ENCODE peak calls at places on chromosomes 11 and 22, in nine cellular contexts. One of them, this sample, is unnamed.

GRCh38 chr22:22666307-22667091 is 22.1 kb downstream of the GGTLC2 start:
- DNase-seq in tibial nerve: no peak
- DNase-seq in caudate nucleus: no peak
- DNase-seq in substantia nigra: no peak
- DNase-seq in RWPE1: no peak
- DNase-seq in A549: peak
- DNase-seq in PC-9: no peak
- DNase-seq in WERI-Rb-1: peak
- DNase-seq in OCI-LY7: peak
- DNase-seq in this sample: no peak

GRCh38 chr11:119081682-119082081 is 3.0 kb upstream of the HMBS start:
- DNase-seq in caudate nucleus: peak
- DNase-seq in PC-9: peak
- DNase-seq in substantia nigra: peak
- DNase-seq in RWPE1: no peak
- DNase-seq in OCI-LY7: no peak
- DNase-seq in WERI-Rb-1: no peak
- DNase-seq in A549: no peak
- DNase-seq in tibial nerve: no peak
- DNase-seq in this sample: no peak

GRCh38 chr11:124207102-124207792 is 24.1 kb downstream of the OR10D3 start:
- DNase-seq in A549: no peak
- DNase-seq in substantia nigra: no peak
- DNase-seq in caudate nucleus: no peak
- DNase-seq in WERI-Rb-1: no peak
- DNase-seq in PC-9: no peak
- DNase-seq in RWPE1: no peak
- DNase-seq in OCI-LY7: no peak
- DNase-seq in tibial nerve: no peak
- DNase-seq in this sample: no peak

GRCh38 chr22:41523464-41524221 is 20.6 kb downstream of the POLR3H start:
- DNase-seq in caudate nucleus: no peak
- DNase-seq in PC-9: no peak
- DNase-seq in substantia nigra: no peak
- DNase-seq in WERI-Rb-1: peak
- DNase-seq in RWPE1: no peak
- DNase-seq in OCI-LY7: no peak
- DNase-seq in A549: no peak
- DNase-seq in tibial nerve: no peak
- DNase-seq in this sample: no peak

GRCh38 chr11:11836676-11837231 is 5.0 kb upstream of the USP47 start:
- DNase-seq in WERI-Rb-1: no peak
- DNase-seq in RWPE1: no peak
- DNase-seq in caudate nucleus: no peak
- DNase-seq in tibial nerve: no peak
- DNase-seq in OCI-LY7: no peak
- DNase-seq in substantia nigra: no peak
- DNase-seq in A549: no peak
- DNase-seq in PC-9: no peak
- DNase-seq in this sample: no peak

GRCh38 chr11:105878510-105878909 is 143.5 kb downstream of the MSANTD4 start:
- DNase-seq in OCI-LY7: no peak
- DNase-seq in tibial nerve: no peak
- DNase-seq in substantia nigra: no peak
- DNase-seq in RWPE1: no peak
- DNase-seq in WERI-Rb-1: no peak
- DNase-seq in A549: no peak
- DNase-seq in PC-9: no peak
- DNase-seq in caudate nucleus: no peak
- DNase-seq in this sample: no peak

GRCh38 chr11:75499423-75500305 is 26.1 kb downstream of the GDPD5 start:
- DNase-seq in tibial nerve: peak
- DNase-seq in A549: peak
- DNase-seq in substantia nigra: no peak
- DNase-seq in RWPE1: peak
- DNase-seq in WERI-Rb-1: no peak
- DNase-seq in caudate nucleus: no peak
- DNase-seq in PC-9: peak
- DNase-seq in OCI-LY7: no peak
- DNase-seq in this sample: no peak

GRCh38 chr11:119450590-119450989 is 27.6 kb upstream of the THY1 start:
- DNase-seq in tibial nerve: no peak
- DNase-seq in RWPE1: no peak
- DNase-seq in substantia nigra: no peak
- DNase-seq in A549: no peak
- DNase-seq in caudate nucleus: no peak
- DNase-seq in WERI-Rb-1: no peak
- DNase-seq in PC-9: no peak
- DNase-seq in OCI-LY7: no peak
- DNase-seq in this sample: no peak

GRCh38 chr11:72676874-72677341 is 2.7 kb upstream of the PDE2A start:
- DNase-seq in caudate nucleus: no peak
- DNase-seq in OCI-LY7: peak
- DNase-seq in PC-9: no peak
- DNase-seq in RWPE1: peak
- DNase-seq in WERI-Rb-1: no peak
- DNase-seq in tibial nerve: peak
- DNase-seq in substantia nigra: no peak
- DNase-seq in A549: peak
- DNase-seq in this sample: no peak

GRCh38 chr22:19784396-19785175 is 24.0 kb downstream of the TBX1 start:
- DNase-seq in caudate nucleus: no peak
- DNase-seq in A549: no peak
- DNase-seq in tibial nerve: no peak
- DNase-seq in RWPE1: no peak
- DNase-seq in PC-9: no peak
- DNase-seq in OCI-LY7: no peak
- DNase-seq in substantia nigra: no peak
- DNase-seq in WERI-Rb-1: no peak
- DNase-seq in this sample: no peak

GRCh38 chr11:117517097-117517496 is 189.4 kb downstream of the CEP164 start:
- DNase-seq in PC-9: no peak
- DNase-seq in A549: no peak
- DNase-seq in WERI-Rb-1: no peak
- DNase-seq in tibial nerve: no peak
- DNase-seq in OCI-LY7: no peak
- DNase-seq in RWPE1: no peak
- DNase-seq in substantia nigra: no peak
- DNase-seq in caudate nucleus: no peak
- DNase-seq in this sample: no peak

GRCh38 chr22:48553119-48553518 is 1274.6 kb downstream of the BRD1 start:
- DNase-seq in tibial nerve: no peak
- DNase-seq in substantia nigra: no peak
- DNase-seq in OCI-LY7: no peak
- DNase-seq in PC-9: no peak
- DNase-seq in caudate nucleus: no peak
- DNase-seq in A549: no peak
- DNase-seq in RWPE1: no peak
- DNase-seq in WERI-Rb-1: no peak
- DNase-seq in this sample: no peak

GRCh38 chr22:26367402-26368245 is 61.4 kb upstream of the ASPHD2 start:
- DNase-seq in WERI-Rb-1: peak
- DNase-seq in OCI-LY7: peak
- DNase-seq in tibial nerve: no peak
- DNase-seq in RWPE1: peak
- DNase-seq in A549: peak
- DNase-seq in caudate nucleus: no peak
- DNase-seq in substantia nigra: no peak
- DNase-seq in PC-9: peak
- DNase-seq in this sample: no peak

GRCh38 chr11:123438191-123438627 is 8.1 kb downstream of the GRAMD1B start:
- DNase-seq in OCI-LY7: no peak
- DNase-seq in PC-9: peak
- DNase-seq in A549: no peak
- DNase-seq in substantia nigra: no peak
- DNase-seq in RWPE1: no peak
- DNase-seq in tibial nerve: no peak
- DNase-seq in WERI-Rb-1: peak
- DNase-seq in caudate nucleus: no peak
- DNase-seq in this sample: no peak

DNA sequence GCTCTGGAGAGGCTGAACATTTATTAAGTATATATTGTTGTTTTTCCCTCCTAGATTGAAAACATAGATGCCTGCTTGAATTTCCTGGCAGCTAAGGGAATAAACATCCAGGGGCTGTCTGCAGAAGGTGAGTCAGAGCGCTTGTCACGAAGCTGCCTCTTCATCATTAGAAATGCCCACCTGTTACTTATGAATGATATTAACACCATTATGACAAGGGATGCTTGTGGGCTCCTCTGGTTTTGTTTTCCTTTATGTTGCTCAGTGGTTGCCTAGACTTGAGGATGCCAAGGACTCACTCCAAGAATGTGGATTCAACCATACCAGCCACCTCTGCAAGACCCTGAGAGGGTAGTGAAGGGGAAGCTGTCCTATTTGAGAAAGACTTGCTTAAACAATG is 156.2 kb downstream of the NAV2 start:
- DNase-seq in RWPE1: peak
- DNase-seq in WERI-Rb-1: no peak
- DNase-seq in PC-9: no peak
- DNase-seq in tibial nerve: no peak
- DNase-seq in A549: no peak
- DNase-seq in substantia nigra: no peak
- DNase-seq in caudate nucleus: no peak
- DNase-seq in OCI-LY7: no peak
- DNase-seq in this sample: no peak
- H3K27ac ChIP-seq in RWPE1: no peak
- H3K27ac ChIP-seq in WERI-Rb-1: no peak
- H3K27ac ChIP-seq in PC-9: no peak
- H3K27ac ChIP-seq in tibial nerve: no peak
- H3K27ac ChIP-seq in A549: no peak
- H3K27ac ChIP-seq in substantia nigra: no peak
- H3K27ac ChIP-seq in caudate nucleus: peak
- H3K27ac ChIP-seq in OCI-LY7: no peak
- H3K27ac ChIP-seq in this sample: no peak

GRCh38 chr22:27918351-27919221 is 470 bp downstream of the PITPNB start:
- DNase-seq in substantia nigra: peak
- DNase-seq in RWPE1: peak
- DNase-seq in A549: peak
- DNase-seq in WERI-Rb-1: peak
- DNase-seq in tibial nerve: peak
- DNase-seq in PC-9: peak
- DNase-seq in OCI-LY7: peak
- DNase-seq in caudate nucleus: peak
- DNase-seq in this sample: no peak

GRCh38 chr22:27911329-27911728 is 7.7 kb downstream of the PITPNB start:
- DNase-seq in caudate nucleus: no peak
- DNase-seq in tibial nerve: no peak
- DNase-seq in PC-9: no peak
- DNase-seq in substantia nigra: no peak
- DNase-seq in A549: no peak
- DNase-seq in WERI-Rb-1: no peak
- DNase-seq in RWPE1: no peak
- DNase-seq in OCI-LY7: no peak
- DNase-seq in this sample: no peak

DNA sequence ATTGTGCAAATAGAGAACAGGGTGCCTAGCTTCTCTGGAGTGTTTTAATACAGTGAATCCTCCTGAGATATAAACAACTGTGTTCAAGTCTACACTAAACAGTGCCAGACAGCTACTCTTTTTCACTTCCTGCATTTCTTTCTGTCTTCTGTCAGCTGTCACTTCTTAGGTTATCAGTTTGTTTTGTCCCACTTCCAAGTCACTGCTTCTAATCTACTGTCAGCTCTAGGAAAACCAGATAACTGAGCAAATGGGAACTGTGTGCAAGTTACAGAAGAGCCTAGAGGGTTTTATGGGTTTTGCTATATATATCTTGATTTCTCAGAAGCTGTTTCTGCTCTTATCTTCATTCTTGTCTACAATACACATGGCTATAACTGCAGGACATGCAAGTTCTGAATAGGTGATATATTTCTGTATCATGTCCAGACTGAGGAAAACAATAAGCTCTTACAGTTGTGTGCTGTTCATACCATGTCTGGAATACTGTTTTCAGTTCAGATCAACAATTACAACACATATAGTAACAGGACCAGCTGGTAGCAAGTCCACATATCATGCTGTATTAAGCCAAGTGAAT is 5.8 kb downstream of the PITPNB start:
- DNase-seq in substantia nigra: no peak
- DNase-seq in tibial nerve: no peak
- DNase-seq in RWPE1: no peak
- DNase-seq in OCI-LY7: peak
- DNase-seq in caudate nucleus: no peak
- DNase-seq in PC-9: no peak
- DNase-seq in WERI-Rb-1: no peak
- DNase-seq in A549: no peak
- DNase-seq in this sample: no peak
- H3K27ac ChIP-seq in substantia nigra: no peak
- H3K27ac ChIP-seq in tibial nerve: no peak
- H3K27ac ChIP-seq in RWPE1: no peak
- H3K27ac ChIP-seq in OCI-LY7: peak
- H3K27ac ChIP-seq in caudate nucleus: no peak
- H3K27ac ChIP-seq in PC-9: no peak
- H3K27ac ChIP-seq in WERI-Rb-1: peak
- H3K27ac ChIP-seq in A549: no peak
- H3K27ac ChIP-seq in this sample: no peak

DNA sequence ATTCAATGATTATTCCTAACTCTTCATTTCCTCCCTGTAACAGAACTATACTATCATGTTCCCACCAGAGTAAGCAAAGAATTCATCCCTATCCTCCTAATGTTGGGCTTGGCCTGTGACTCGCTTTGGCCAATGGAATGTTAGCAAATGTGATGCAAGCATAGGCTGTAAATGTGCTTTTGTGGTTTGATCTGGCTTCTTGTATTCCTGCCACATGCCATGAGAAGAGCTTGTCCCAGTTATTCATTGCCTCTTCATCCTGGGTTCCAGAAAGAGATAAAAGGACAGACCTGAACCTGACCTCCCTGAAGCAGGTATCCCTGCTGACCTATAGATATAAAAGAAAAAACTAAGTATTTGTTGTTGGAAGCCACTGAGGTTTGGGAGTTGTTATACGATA is 51.0 kb downstream of the SYTL2 start:
- DNase-seq in tibial nerve: no peak
- DNase-seq in PC-9: peak
- DNase-seq in A549: peak
- DNase-seq in substantia nigra: no peak
- DNase-seq in WERI-Rb-1: no peak
- DNase-seq in caudate nucleus: no peak
- DNase-seq in OCI-LY7: no peak
- DNase-seq in RWPE1: peak
- DNase-seq in this sample: no peak
- H3K27ac ChIP-seq in tibial nerve: no peak
- H3K27ac ChIP-seq in PC-9: peak
- H3K27ac ChIP-seq in A549: peak
- H3K27ac ChIP-seq in substantia nigra: no peak
- H3K27ac ChIP-seq in WERI-Rb-1: no peak
- H3K27ac ChIP-seq in caudate nucleus: no peak
- H3K27ac ChIP-seq in OCI-LY7: no peak
- H3K27ac ChIP-seq in RWPE1: no peak
- H3K27ac ChIP-seq in this sample: no peak

GRCh38 chr11:61061081-61061826 is 41.0 kb upstream of the CD5 start:
- DNase-seq in PC-9: peak
- DNase-seq in tibial nerve: no peak
- DNase-seq in WERI-Rb-1: no peak
- DNase-seq in A549: no peak
- DNase-seq in RWPE1: peak
- DNase-seq in substantia nigra: no peak
- DNase-seq in caudate nucleus: no peak
- DNase-seq in OCI-LY7: peak
- DNase-seq in this sample: peak
- H3K27ac ChIP-seq in PC-9: peak
- H3K27ac ChIP-seq in tibial nerve: no peak
- H3K27ac ChIP-seq in WERI-Rb-1: no peak
- H3K27ac ChIP-seq in A549: no peak
- H3K27ac ChIP-seq in RWPE1: peak
- H3K27ac ChIP-seq in substantia nigra: no peak
- H3K27ac ChIP-seq in caudate nucleus: no peak
- H3K27ac ChIP-seq in OCI-LY7: peak
- H3K27ac ChIP-seq in this sample: peak

GRCh38 chr11:95512177-95512576 is 277.4 kb downstream of the FAM76B start:
- DNase-seq in PC-9: no peak
- DNase-seq in caudate nucleus: no peak
- DNase-seq in WERI-Rb-1: no peak
- DNase-seq in A549: peak
- DNase-seq in RWPE1: peak
- DNase-seq in OCI-LY7: no peak
- DNase-seq in tibial nerve: peak
- DNase-seq in substantia nigra: no peak
- DNase-seq in this sample: peak
- H3K27ac ChIP-seq in PC-9: no peak
- H3K27ac ChIP-seq in caudate nucleus: no peak
- H3K27ac ChIP-seq in WERI-Rb-1: no peak
- H3K27ac ChIP-seq in A549: peak
- H3K27ac ChIP-seq in RWPE1: peak
- H3K27ac ChIP-seq in OCI-LY7: no peak
- H3K27ac ChIP-seq in tibial nerve: no peak
- H3K27ac ChIP-seq in substantia nigra: no peak
- H3K27ac ChIP-seq in this sample: peak